ENCODE peak calls at places on chromosomes 6 and 20, in four cellular contexts. F is right cardiac atrium, R is GDM1, D is left ventricle myocardium superior. V is an unnamed sample.

GRCh38 chr6:124536792-124537191 is 425.4 kb upstream of the RNF217 start:
- DNase-seq in F (no peak), R (no peak), D (no peak), V (no peak)

GRCh38 chr6:20769651-20770050 is 235.4 kb downstream of the CDKAL1 start:
- DNase-seq in F (no peak), R (no peak), D (no peak), V (no peak)

GRCh38 chr6:45759134-45759849 is 256.4 kb downstream of the CLIC5 start:
- DNase-seq in F (no peak), R (no peak), D (no peak), V (no peak)

GRCh38 chr6:137661601-137662000 is 167.4 kb upstream of the OLIG3 start:
- DNase-seq in F (no peak), R (no peak), D (no peak), V (peak; percentile 8)

GRCh38 chr20:8476023-8476422 is 344.0 kb downstream of the PLCB1 start:
- DNase-seq in F (no peak), R (no peak), D (no peak), V (no peak)

GRCh38 chr6:154543638-154544037 is 33.2 kb upstream of the CNKSR3 start:
- DNase-seq in F (no peak), R (no peak), D (no peak), V (no peak)

GRCh38 chr20:22744341-22745193 is 160.2 kb upstream of the FOXA2 start:
- DNase-seq in F (no peak), R (no peak), D (no peak), V (no peak)

GRCh38 chr20:21557246-21557982 is 43.5 kb upstream of the NKX2-2 start:
- DNase-seq in F (no peak), R (no peak), D (no peak), V (peak; percentile 32)

GRCh38 chr20:31566658-31567379 is 38.3 kb upstream of the ID1 start:
- DNase-seq in F (peak; percentile 37), R (no peak), D (no peak), V (no peak)

GRCh38 chr6:134416501-134417154 is 98.7 kb upstream of the SGK1 start:
- DNase-seq in F (no peak), R (no peak), D (no peak), V (no peak)

GRCh38 chr20:34475979-34476736 is 40.1 kb upstream of the DYNLRB1 start:
- DNase-seq in F (peak; percentile 86), R (no peak), D (peak; percentile 81), V (no peak)

GRCh38 chr6:71294121-71294523 is 5.5 kb downstream of the OGFRL1 start:
- DNase-seq in F (no peak), R (no peak), D (no peak), V (no peak)

GRCh38 chr6:108161724-108162282 is 4.0 kb upstream of the NR2E1 start:
- DNase-seq in F (no peak), R (no peak), D (no peak), V (no peak)

GRCh38 chr20:58078741-58079522 is 149.5 kb downstream of the ANKRD60 start:
- DNase-seq in F (peak; percentile 53), R (no peak), D (no peak), V (no peak)

GRCh38 chr6:85866758-85867401 is 224.2 kb upstream of the SYNCRIP start:
- DNase-seq in F (no peak), R (no peak), D (no peak), V (no peak)